ENCODE peak calls at places on chromosomes 6 and 20, in six cellular contexts. V, Y, R, I, K and W are unnamed samples.

GRCh38 chr20:45350217-45350616 is 2.0 kb upstream of the SDC4 start:
- DNase-seq in V (no peak), Y (no peak), R (no peak), I (no peak), K (no peak), W (no peak)

GRCh38 chr6:142381845-142382378 is 80.1 kb downstream of the ADGRG6 start:
- DNase-seq in V (no peak), Y (no peak), R (no peak), I (no peak), K (no peak), W (no peak)

GRCh38 chr6:41940759-41941279 is 789 bp downstream of the CCND3 start:
- DNase-seq in V (no peak), Y (no peak), R (peak), I (peak), K (peak), W (no peak)

GRCh38 chr20:1968958-1969357 is 24.9 kb downstream of the PDYN start:
- DNase-seq in V (no peak), Y (no peak), R (no peak), I (no peak), K (no peak), W (no peak)

GRCh38 chr6:82118150-82118562 is 129.4 kb downstream of the IBTK start:
- DNase-seq in V (no peak), Y (no peak), R (peak), I (no peak), K (no peak), W (no peak)

GRCh38 chr6:111730835-111731234 is 125.2 kb upstream of the TRAF3IP2 start:
- DNase-seq in V (no peak), Y (no peak), R (no peak), I (peak), K (no peak), W (no peak)

GRCh38 chr20:36384022-36384619 is 78.0 kb downstream of the DLGAP4 start:
- DNase-seq in V (peak), Y (peak), R (peak), I (peak), K (no peak), W (no peak)

GRCh38 chr6:12980741-12981140 is 264.2 kb downstream of the PHACTR1 start:
- DNase-seq in V (no peak), Y (no peak), R (no peak), I (no peak), K (no peak), W (no peak)

GRCh38 chr20:24341781-24342180 is 127.6 kb upstream of the SYNDIG1 start:
- DNase-seq in V (no peak), Y (no peak), R (no peak), I (no peak), K (no peak), W (no peak)

GRCh38 chr6:106750146-106750900 is 120.9 kb downstream of the QRSL1 start:
- DNase-seq in V (no peak), Y (no peak), R (no peak), I (no peak), K (no peak), W (no peak)

GRCh38 chr6:13811627-13812358 is 2.6 kb downstream of the MCUR1 start:
- DNase-seq in V (no peak), Y (no peak), R (no peak), I (no peak), K (peak), W (no peak)

GRCh38 chr6:16619017-16619416 is 142.2 kb downstream of the ATXN1 start:
- DNase-seq in V (no peak), Y (no peak), R (no peak), I (no peak), K (no peak), W (no peak)

GRCh38 chr6:132830236-132830799 is 15.9 kb downstream of the RPS12 start:
- DNase-seq in V (no peak), Y (peak), R (peak), I (peak), K (no peak), W (no peak)

GRCh38 chr6:21067521-21067920 is 526.0 kb upstream of the SOX4 start:
- DNase-seq in V (no peak), Y (no peak), R (no peak), I (peak), K (no peak), W (no peak)

GRCh38 chr6:11618533-11618932 is 81.0 kb downstream of the TMEM170B start:
- DNase-seq in V (no peak), Y (no peak), R (no peak), I (peak), K (no peak), W (no peak)

GRCh38 chr6:113414511-113414910 is 442.6 kb upstream of the MARCKS start:
- DNase-seq in V (no peak), Y (no peak), R (peak), I (peak), K (peak), W (peak)

GRCh38 chr20:57749131-57749690 is 39.4 kb upstream of the PMEPA1 start:
- DNase-seq in V (no peak), Y (no peak), R (no peak), I (peak), K (peak), W (no peak)

GRCh38 chr6:149508485-149508884 is 23.7 kb upstream of the ZC3H12D start:
- DNase-seq in V (no peak), Y (no peak), R (no peak), I (no peak), K (no peak), W (no peak)

GRCh38 chr6:128358111-128358780 is 162.2 kb downstream of the PTPRK start:
- DNase-seq in V (no peak), Y (no peak), R (no peak), I (no peak), K (no peak), W (no peak)